ENCODE peak calls at places on chromosomes 5 and 9, in six cellular contexts. P is transverse colon, S is uterus, B is foreskin fibroblast, K is OCI-LY7, Y is mucosa of descending colon. G is an unnamed sample.

GRCh38 chr5:107826311-107827000 is 155.7 kb upstream of the EFNA5 start:
- DNase-seq in P (no peak), S (no peak), B (no peak), K (no peak), Y (no peak), G (no peak)

GRCh38 chr5:88818296-88818695 is 64.7 kb downstream of the MEF2C start:
- DNase-seq in P (no peak), S (no peak), B (no peak), K (no peak), Y (no peak), G (no peak)

GRCh38 chr5:44885903-44886302 is 77.2 kb downstream of the MRPS30 start:
- DNase-seq in P (no peak), S (no peak), B (no peak), K (no peak), Y (no peak), G (peak)

GRCh38 chr5:31186672-31187267 is 6.7 kb upstream of the CDH6 start:
- DNase-seq in P (no peak), S (no peak), B (peak), K (peak), Y (no peak), G (peak)

GRCh38 chr5:115626444-115626823 is 598 bp upstream of the TMED7 start:
- DNase-seq in P (no peak), S (no peak), B (peak), K (no peak), Y (no peak), G (peak)

GRCh38 chr9:127059648-127060365 is 62.6 kb downstream of the ANGPTL2 start:
- DNase-seq in P (no peak), S (no peak), B (no peak), K (peak), Y (no peak), G (no peak)

GRCh38 chr9:113298924-113299770 is 4.0 kb downstream of the RNF183 start:
- DNase-seq in P (no peak), S (no peak), B (no peak), K (peak), Y (no peak), G (no peak)

GRCh38 chr5:102755691-102756371 is 726 bp downstream of the PAM start:
- DNase-seq in P (peak), S (peak), B (peak), K (no peak), Y (peak), G (peak)

GRCh38 chr5:119470851-119471451 is 18.7 kb downstream of the HSD17B4 start:
- DNase-seq in P (no peak), S (no peak), B (peak), K (peak), Y (no peak), G (peak)

GRCh38 chr5:16807475-16807874 is 128.6 kb downstream of the MYO10 start:
- DNase-seq in P (no peak), S (no peak), B (no peak), K (no peak), Y (no peak), G (peak)

GRCh38 chr5:18010053-18010452 is 375.8 kb downstream of the TAF11L14 start:
- DNase-seq in P (no peak), S (no peak), B (no peak), K (no peak), Y (no peak), G (no peak)

GRCh38 chr5:113608113-113608551 is 94.6 kb downstream of the YTHDC2 start:
- DNase-seq in P (no peak), S (no peak), B (no peak), K (no peak), Y (no peak), G (peak)

GRCh38 chr9:135281151-135281550 is 193.7 kb downstream of the OLFM1 start:
- DNase-seq in P (no peak), S (no peak), B (no peak), K (no peak), Y (no peak), G (no peak)

GRCh38 chr5:138503487-138504270 is 38.4 kb downstream of the EGR1 start:
- DNase-seq in P (peak), S (no peak), B (peak), K (peak), Y (peak), G (peak)

GRCh38 chr5:154755361-154756202 is at the start of gene LARP1:
- DNase-seq in P (peak), S (no peak), B (no peak), K (peak), Y (peak), G (no peak)

GRCh38 chr5:72556351-72557146 is 49.3 kb upstream of the ZNF366 start:
- DNase-seq in P (peak), S (peak), B (peak), K (peak), Y (peak), G (peak)

GRCh38 chr5:59745422-59745863 is 148.1 kb downstream of the PDE4D start:
- DNase-seq in P (peak), S (peak), B (peak), K (no peak), Y (no peak), G (peak)

DNA sequence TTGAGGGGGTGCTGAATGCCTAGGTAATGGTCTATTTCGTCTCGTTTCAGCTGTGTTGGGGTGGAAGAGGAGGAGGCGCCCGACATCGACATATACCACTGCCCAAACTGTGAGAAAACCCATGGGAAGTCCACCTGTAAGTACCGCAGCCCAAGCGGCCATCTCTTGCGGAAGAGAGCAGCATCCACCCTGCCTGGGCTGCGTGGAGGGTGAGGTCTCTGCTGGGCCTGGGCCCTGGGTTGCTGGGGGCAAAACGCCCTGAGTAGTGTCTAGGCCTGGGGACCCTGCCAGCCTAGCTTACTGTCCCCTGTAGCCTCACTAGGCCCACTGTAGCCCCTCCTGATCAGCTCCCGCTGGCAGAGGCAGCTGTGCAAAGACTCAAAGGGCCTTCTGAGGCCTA is 53.5 kb downstream of the PHF2 start:
- DNase-seq in P (no peak), S (no peak), B (no peak), K (no peak), Y (no peak), G (no peak)
- H3K4me3 ChIP-seq in P (no peak), S (no peak), B (no peak), K (no peak), Y (no peak), G (no peak)

GRCh38 chr5:127373858-127374491 is 83.4 kb downstream of the MEGF10 start:
- DNase-seq in P (no peak), S (no peak), B (no peak), K (peak), Y (no peak), G (no peak)
- TF ChIP-seq CTCF in P (no peak), S (no peak), B (no peak), K (peak), Y (no peak), G (no peak)

DNA sequence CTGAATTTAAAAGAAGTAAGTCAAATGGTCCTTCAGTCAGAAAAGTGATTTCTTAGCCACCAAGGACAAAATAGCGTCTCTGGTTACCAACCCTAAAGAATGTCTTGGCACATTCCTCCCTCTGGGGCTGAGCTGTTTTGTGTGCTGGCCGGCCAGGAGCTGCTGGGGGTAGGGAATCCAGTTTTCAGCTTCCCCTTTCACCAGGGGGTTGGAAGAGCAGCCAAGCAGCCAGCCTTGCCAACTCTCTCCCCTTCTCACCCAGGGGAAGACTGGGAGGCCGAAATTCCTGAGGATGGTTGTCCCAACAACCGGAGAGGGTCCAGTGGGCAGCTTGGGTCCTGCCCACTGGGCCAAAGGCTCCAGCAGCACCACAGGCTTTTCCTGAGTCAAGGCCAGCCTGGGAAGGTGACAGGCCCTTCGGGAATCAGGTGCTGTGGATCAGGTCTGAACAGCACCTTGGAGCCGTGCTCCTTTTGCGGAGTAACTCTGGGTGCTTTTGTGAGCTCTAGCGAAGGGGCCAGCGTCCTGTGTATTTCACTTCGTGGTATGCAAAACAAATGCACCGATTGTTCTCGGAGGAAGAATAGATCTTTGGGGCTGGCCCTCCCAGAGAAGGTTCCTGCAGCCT is 4.2 kb downstream of the WWC1 start:
- DNase-seq in P (no peak), S (no peak), B (peak), K (no peak), Y (no peak), G (peak)
- H3K4me3 ChIP-seq in P (no peak), S (no peak), B (no peak), K (no peak), Y (no peak), G (no peak)

GRCh38 chr9:133352635-133353340 is 3.5 kb downstream of the SURF1 start:
- DNase-seq in P (no peak), S (no peak), B (no peak), K (peak), Y (no peak), G (no peak)

GRCh38 chr9:133351526-133351907 is 3.5 kb downstream of the RPL7A start:
- DNase-seq in P (no peak), S (no peak), B (no peak), K (no peak), Y (no peak), G (no peak)

GRCh38 chr9:133349965-133350624 is 2.1 kb downstream of the RPL7A start:
- DNase-seq in P (no peak), S (no peak), B (no peak), K (no peak), Y (no peak), G (no peak)

GRCh38 chr9:133353548-133353947 is 2.7 kb downstream of the SURF1 start:
- DNase-seq in P (no peak), S (no peak), B (no peak), K (no peak), Y (no peak), G (no peak)

DNA sequence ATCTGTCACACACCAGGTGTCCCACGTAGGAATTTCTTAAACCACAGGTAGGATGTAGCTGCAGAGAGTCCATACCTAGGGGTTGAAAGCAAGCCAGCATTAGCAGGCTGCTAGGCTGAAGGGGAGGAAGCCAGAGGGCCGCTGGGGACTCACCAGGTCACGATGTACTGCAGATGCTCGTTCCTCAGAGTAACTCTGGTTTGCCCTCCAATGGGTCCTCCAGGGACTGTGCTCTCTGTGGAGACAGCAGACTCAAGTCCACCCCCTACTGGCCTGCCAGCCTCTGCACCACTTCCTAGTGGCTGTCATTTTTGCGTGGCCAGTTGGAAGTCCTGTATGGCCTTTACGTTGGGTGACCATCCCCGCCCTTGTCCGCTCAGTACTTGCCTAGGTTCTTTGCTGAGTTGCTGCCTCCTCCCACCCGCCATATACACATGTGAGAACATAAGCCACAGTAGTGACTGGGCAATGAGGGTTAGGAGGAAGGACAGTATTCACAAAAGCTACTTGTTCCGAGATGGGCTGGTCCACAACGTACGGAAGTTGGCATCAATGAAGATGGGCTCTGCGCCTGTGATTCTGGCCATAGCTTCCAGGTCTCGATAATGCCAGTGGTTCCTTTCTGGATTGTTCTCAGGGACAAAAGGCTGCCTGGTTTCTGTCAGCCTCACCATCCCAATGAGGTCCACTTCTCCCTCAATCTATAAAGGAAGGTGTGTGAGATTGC is 4.1 kb downstream of the RPL7A start:
- DNase-seq in P (no peak), S (no peak), B (peak), K (peak), Y (peak), G (peak)
- TF ChIP-seq CTCF in P (peak), S (peak), B (peak), K (peak), Y (peak), G (peak)

DNA sequence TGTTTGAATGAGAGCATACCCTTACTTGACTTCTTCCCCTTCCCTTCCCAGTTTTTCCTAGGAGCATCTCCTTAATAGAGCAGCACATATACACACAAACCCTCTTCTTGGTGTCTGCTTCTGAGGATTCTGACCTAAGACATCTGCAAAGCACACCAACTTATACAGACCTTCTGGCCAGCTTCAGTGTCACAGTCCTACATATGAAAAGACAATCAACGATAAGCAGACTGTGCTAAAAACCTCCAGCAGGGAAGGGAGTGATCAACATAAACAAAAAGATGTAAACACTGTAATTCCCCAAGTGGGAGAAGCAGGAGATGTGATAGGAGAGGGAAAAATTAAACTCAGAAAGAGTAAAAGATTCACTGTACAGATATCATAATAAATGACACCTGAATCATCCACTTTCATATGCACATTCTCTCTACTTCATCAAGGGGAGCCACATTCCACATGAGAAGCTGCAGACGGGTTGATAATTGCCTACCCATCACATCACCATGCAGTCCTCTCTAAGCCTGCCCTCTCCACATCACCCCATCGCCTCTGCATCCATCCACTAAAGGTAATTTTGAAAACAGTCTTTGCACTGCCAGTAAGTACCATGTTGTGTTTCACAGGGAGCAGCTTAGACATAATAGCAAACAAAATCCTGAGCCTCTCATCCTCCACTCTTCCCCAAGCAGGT is 13.0 kb downstream of the APBA1 start:
- DNase-seq in P (no peak), S (no peak), B (no peak), K (no peak), Y (no peak), G (no peak)
- H3K4me3 ChIP-seq in P (no peak), S (no peak), B (no peak), K (no peak), Y (no peak), G (no peak)

DNA sequence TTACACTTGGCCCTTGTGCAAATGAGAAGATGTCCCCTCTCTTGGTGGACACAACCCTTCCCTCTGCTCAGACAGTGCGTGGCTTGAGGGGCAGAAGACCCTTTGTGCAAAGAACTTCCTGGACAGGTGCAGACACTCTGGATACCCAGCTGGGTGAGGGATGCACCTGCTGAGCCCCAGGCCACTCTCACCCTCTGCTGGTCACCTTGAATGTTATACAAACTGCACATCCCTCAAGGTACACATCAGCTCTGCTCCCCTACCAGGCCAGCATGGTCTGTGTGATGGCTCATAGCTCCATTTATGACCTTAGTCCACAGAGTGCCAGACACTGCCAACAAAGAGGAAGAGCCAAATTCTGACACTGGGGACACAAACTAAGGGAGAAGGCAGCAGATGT is 3.1 kb upstream of the DIRAS2 start:
- DNase-seq in P (no peak), S (no peak), B (no peak), K (no peak), Y (no peak), G (no peak)
- TF ChIP-seq CTCF in P (no peak), S (no peak), B (no peak), K (no peak), Y (no peak), G (no peak)